ENCODE peak calls at places on chromosome 22, in nine cellular contexts. W is IMR-90, V is gastrocnemius medialis, A is brain microvascular endothelial cell, N is psoas muscle, F is RWPE2, C is adrenal gland, T is A549, P is upper lobe of right lung. H is an unnamed sample.

GRCh38 chr22:20497426-20497825 is 1.8 kb upstream of the KLHL22 start:
- DNase-seq in W (no peak), V (no peak), A (no peak), N (no peak), F (no peak), C (no peak), T (no peak), P (no peak), H (no peak)

GRCh38 chr22:46214616-46215015 is 35.5 kb downstream of the CDPF1 start:
- DNase-seq in W (no peak), V (no peak), A (no peak), N (no peak), F (no peak), C (no peak), T (no peak), P (no peak), H (no peak)

GRCh38 chr22:22870577-22871398 is 16.8 kb upstream of the IGLL5 start:
- DNase-seq in W (no peak), V (no peak), A (no peak), N (no peak), F (no peak), C (peak; percentile 17), T (no peak), P (no peak), H (no peak)

GRCh38 chr22:41380993-41381328 is 781 bp upstream of the TEF start:
- DNase-seq in W (peak; percentile 94), V (peak; percentile 80), A (peak; percentile 67), N (peak; percentile 89), F (no peak), C (peak; percentile 95), T (peak; percentile 37), P (no peak), H (peak; percentile 55)

GRCh38 chr22:25484498-25484897 is 80.0 kb upstream of the GRK3 start:
- DNase-seq in W (no peak), V (no peak), A (no peak), N (no peak), F (no peak), C (no peak), T (no peak), P (no peak), H (no peak)

GRCh38 chr22:18984564-18984963 is 48.5 kb upstream of the PRODH start:
- DNase-seq in W (no peak), V (no peak), A (no peak), N (no peak), F (no peak), C (no peak), T (no peak), P (no peak), H (no peak)

GRCh38 chr22:45812910-45813309 is 141.3 kb downstream of the ATXN10 start:
- DNase-seq in W (no peak), V (no peak), A (no peak), N (no peak), F (no peak), C (peak; percentile 88), T (no peak), P (no peak), H (no peak)

GRCh38 chr22:32661737-32662586 is 139.5 kb upstream of the TIMP3 start:
- DNase-seq in W (peak; percentile 79), V (no peak), A (peak; percentile 53), N (no peak), F (no peak), C (no peak), T (no peak), P (no peak), H (no peak)

GRCh38 chr22:20021196-20022181 is 579 bp downstream of the TANGO2 start:
- DNase-seq in W (peak; percentile 54), V (peak; percentile 88), A (no peak), N (peak; percentile 72), F (peak; percentile 62), C (peak; percentile 92), T (no peak), P (peak; percentile 83), H (no peak)

GRCh38 chr22:23218867-23219251 is 38.5 kb downstream of the BCR start:
- DNase-seq in W (peak; percentile 62), V (no peak), A (no peak), N (no peak), F (no peak), C (no peak), T (no peak), P (peak; percentile 90), H (no peak)

GRCh38 chr22:17878970-17879369 is 104.7 kb upstream of the BID start:
- DNase-seq in W (peak; percentile 52), V (no peak), A (no peak), N (no peak), F (no peak), C (no peak), T (no peak), P (no peak), H (no peak)

GRCh38 chr22:50437511-50438304 is 37.1 kb downstream of the SBF1 start:
- DNase-seq in W (no peak), V (no peak), A (no peak), N (peak; percentile 7), F (peak; percentile 53), C (no peak), T (no peak), P (no peak), H (no peak)

GRCh38 chr22:23220485-23221350 is 40.4 kb downstream of the BCR start:
- DNase-seq in W (peak; percentile 53), V (no peak), A (no peak), N (no peak), F (no peak), C (no peak), T (no peak), P (peak; percentile 70), H (no peak)

DNA sequence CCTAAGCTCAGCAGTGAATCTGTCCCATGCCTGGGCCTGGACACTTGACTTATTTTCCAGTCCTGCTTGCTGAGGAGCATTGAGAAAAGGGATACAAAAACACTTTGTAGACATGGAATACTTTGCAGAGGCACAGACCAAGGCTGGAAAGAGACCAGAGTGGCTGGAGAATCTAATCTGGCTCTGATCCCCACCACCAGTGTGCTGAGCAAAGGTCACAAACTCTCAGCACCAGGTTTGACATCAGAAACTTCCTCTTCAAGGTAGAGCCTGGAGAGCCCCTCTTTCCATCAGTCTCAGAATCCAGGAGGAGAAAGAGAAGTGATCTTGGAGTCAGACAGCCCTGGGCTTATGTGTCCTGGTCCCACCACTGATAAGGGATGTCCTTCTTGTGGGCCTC is 53.5 kb downstream of the ISX start:
- DNase-seq in W (no peak), V (no peak), A (no peak), N (no peak), F (no peak), C (no peak), T (no peak), P (no peak), H (no peak)
- TF ChIP-seq CTCF in W (no peak), V (no peak), A (no peak), N (no peak), F (no peak), C (no peak), T (no peak), P (no peak), H (no peak)

GRCh38 chr22:36296690-36297089 is 43.8 kb downstream of the APOL1 start:
- DNase-seq in W (no peak), V (no peak), A (no peak), N (no peak), F (no peak), C (no peak), T (no peak), P (no peak), H (no peak)

GRCh38 chr22:36299295-36299694 is 46.4 kb downstream of the APOL1 start:
- DNase-seq in W (no peak), V (no peak), A (no peak), N (no peak), F (no peak), C (no peak), T (no peak), P (no peak), H (no peak)

GRCh38 chr22:36298601-36299000 is 45.7 kb downstream of the APOL1 start:
- DNase-seq in W (no peak), V (no peak), A (no peak), N (no peak), F (no peak), C (no peak), T (no peak), P (no peak), H (no peak)

GRCh38 chr22:36297568-36297967 is 44.6 kb downstream of the APOL1 start:
- DNase-seq in W (no peak), V (no peak), A (no peak), N (no peak), F (no peak), C (no peak), T (no peak), P (no peak), H (no peak)

GRCh38 chr22:36298118-36298517 is 45.2 kb downstream of the APOL1 start:
- DNase-seq in W (no peak), V (no peak), A (no peak), N (no peak), F (no peak), C (no peak), T (no peak), P (no peak), H (no peak)
- H3K27ac ChIP-seq in W (no peak overlapping the region), V (no peak overlapping the region), A (no peak overlapping the region), N (no peak overlapping the region), F (no peak overlapping the region), C (no peak overlapping the region), T (no peak overlapping the region), P (no peak overlapping the region), H (peak overlapping the region; percentile 33)

DNA sequence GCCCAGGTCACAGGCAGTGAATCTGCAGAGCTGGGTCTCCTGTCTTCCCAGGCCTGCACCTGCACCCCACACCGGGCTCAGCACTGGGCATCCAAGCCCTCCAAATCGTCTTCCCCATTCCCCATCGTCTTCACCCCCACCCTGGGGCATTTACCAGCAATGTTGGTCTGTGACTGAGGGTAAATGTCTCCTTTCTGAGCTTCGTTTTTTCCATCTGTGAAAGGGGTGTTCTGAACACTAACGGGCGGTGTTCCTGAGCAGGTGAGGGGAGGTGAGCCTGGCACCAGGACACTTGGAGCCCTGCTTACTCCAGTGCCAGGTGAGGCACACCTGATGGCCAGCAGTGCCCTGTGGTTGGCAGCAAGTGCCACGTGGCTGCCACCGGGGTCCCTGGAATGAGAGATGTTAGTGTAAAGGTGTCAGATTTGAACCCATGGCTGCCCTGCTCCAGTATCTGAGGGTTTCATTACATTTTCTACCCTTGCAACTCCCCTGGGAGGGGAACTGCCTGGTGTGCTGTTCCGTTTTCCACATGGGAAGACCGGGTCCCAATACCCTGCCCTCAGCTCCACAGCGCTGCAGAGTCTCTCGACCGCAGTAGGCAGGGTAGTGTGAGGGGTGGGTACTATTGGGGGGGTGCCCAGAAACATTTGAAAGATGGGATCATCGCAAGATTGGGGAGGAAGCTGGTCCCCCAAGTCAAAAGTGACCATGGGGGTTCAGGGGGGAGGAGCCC is 1.9 kb downstream of the CDC42EP1 start:
- DNase-seq in W (no peak), V (no peak), A (no peak), N (no peak), F (no peak), C (no peak), T (no peak), P (no peak), H (no peak)
- TF ChIP-seq CTCF in W (no peak), V (no peak), A (no peak), N (no peak), F (peak; percentile 72), C (no peak), T (no peak), P (no peak), H (peak; percentile 45)

DNA sequence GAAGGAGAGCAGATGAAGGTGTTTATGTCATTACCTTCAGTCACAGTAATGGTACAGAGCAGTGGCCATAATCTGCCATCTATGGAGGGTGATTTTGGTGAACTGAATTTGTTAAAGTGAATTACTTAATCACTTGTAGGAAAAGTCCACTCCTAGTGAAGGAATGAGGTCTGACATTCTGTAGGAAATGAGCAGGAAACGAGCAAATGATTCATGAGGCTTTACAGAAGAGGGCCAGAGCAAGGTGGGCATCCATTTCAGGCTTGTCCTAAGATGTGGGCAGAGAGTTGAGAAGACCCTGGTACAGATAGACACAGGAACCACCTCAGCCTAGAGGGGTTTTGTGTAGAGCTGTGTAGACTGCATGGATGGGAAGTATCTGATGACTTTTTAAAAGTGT is 6.0 kb upstream of the SGSM3 start:
- DNase-seq in W (no peak), V (no peak), A (no peak), N (no peak), F (no peak), C (no peak), T (no peak), P (no peak), H (no peak)
- H3K27ac ChIP-seq in W (no peak overlapping the region), V (no peak overlapping the region), A (no peak overlapping the region), N (peak overlapping the region; percentile 13), F (no peak overlapping the region), C (no peak overlapping the region), T (no peak overlapping the region), P (no peak overlapping the region), H (no peak overlapping the region)

H was measured in RWPE1.